ENCODE peak calls at places on chromosomes 3 and 15, in six cellular contexts. One of them, this sample, is unnamed.
A peak's percentile ranks its signal among the peaks of the same experiment; 100 is the strongest.

GRCh38 chr15:32670624-32671022 is 29.1 kb downstream of the SCG5 start:
- DNase-seq in IMR-90: no peak
- DNase-seq in ovary: no peak
- DNase-seq in foreskin fibroblast: peak; percentile 59
- DNase-seq in MM.1S: no peak
- DNase-seq in neural crest cell: no peak
- DNase-seq in this sample: no peak

GRCh38 chr3:16533928-16534913 is 20.7 kb upstream of the RFTN1 start:
- DNase-seq in IMR-90: no peak
- DNase-seq in ovary: no peak
- DNase-seq in foreskin fibroblast: peak; percentile 28
- DNase-seq in MM.1S: no peak
- DNase-seq in neural crest cell: no peak
- DNase-seq in this sample: no peak

GRCh38 chr3:12508316-12508715 is 24.0 kb downstream of the TSEN2 start:
- DNase-seq in IMR-90: peak; percentile 100
- DNase-seq in ovary: peak; percentile 78
- DNase-seq in foreskin fibroblast: peak; percentile 99
- DNase-seq in MM.1S: no peak
- DNase-seq in neural crest cell: no peak
- DNase-seq in this sample: no peak

GRCh38 chr3:192917508-192918274 is at the start of gene MB21D2:
- DNase-seq in IMR-90: peak; percentile 80
- DNase-seq in ovary: peak; percentile 83
- DNase-seq in foreskin fibroblast: peak; percentile 93
- DNase-seq in MM.1S: peak; percentile 85
- DNase-seq in neural crest cell: peak; percentile 62
- DNase-seq in this sample: no peak

GRCh38 chr3:112302061-112302830 is 8.2 kb upstream of the SLC9C1 start:
- DNase-seq in IMR-90: peak; percentile 47
- DNase-seq in ovary: no peak
- DNase-seq in foreskin fibroblast: peak; percentile 6
- DNase-seq in MM.1S: no peak
- DNase-seq in neural crest cell: peak; percentile 26
- DNase-seq in this sample: no peak

GRCh38 chr3:158649791-158650190 is 5.5 kb downstream of the GFM1 start:
- DNase-seq in IMR-90: no peak
- DNase-seq in ovary: no peak
- DNase-seq in foreskin fibroblast: no peak
- DNase-seq in MM.1S: no peak
- DNase-seq in neural crest cell: no peak
- DNase-seq in this sample: no peak

GRCh38 chr15:62988701-62989100 is 53.8 kb upstream of the TPM1 start:
- DNase-seq in IMR-90: no peak
- DNase-seq in ovary: no peak
- DNase-seq in foreskin fibroblast: no peak
- DNase-seq in MM.1S: no peak
- DNase-seq in neural crest cell: no peak
- DNase-seq in this sample: no peak

GRCh38 chr3:25849641-25850040 is 59.8 kb downstream of the OXSM start:
- DNase-seq in IMR-90: peak; percentile 57
- DNase-seq in ovary: no peak
- DNase-seq in foreskin fibroblast: peak; percentile 59
- DNase-seq in MM.1S: no peak
- DNase-seq in neural crest cell: no peak
- DNase-seq in this sample: no peak

GRCh38 chr15:93030430-93031102 is 58.4 kb downstream of the RGMA start:
- DNase-seq in IMR-90: peak; percentile 47
- DNase-seq in ovary: peak; percentile 85
- DNase-seq in foreskin fibroblast: peak; percentile 83
- DNase-seq in MM.1S: peak; percentile 48
- DNase-seq in neural crest cell: peak; percentile 79
- DNase-seq in this sample: peak; percentile 65

GRCh38 chr3:41037651-41038334 is 161.5 kb upstream of the CTNNB1 start:
- DNase-seq in IMR-90: no peak
- DNase-seq in ovary: no peak
- DNase-seq in foreskin fibroblast: no peak
- DNase-seq in MM.1S: peak; percentile 6
- DNase-seq in neural crest cell: no peak
- DNase-seq in this sample: no peak

GRCh38 chr3:101902041-101902440 is 52.7 kb downstream of the NFKBIZ start:
- DNase-seq in IMR-90: peak; percentile 99
- DNase-seq in ovary: no peak
- DNase-seq in foreskin fibroblast: peak; percentile 96
- DNase-seq in MM.1S: no peak
- DNase-seq in neural crest cell: no peak
- DNase-seq in this sample: no peak

GRCh38 chr3:64082411-64082810 is 59.1 kb upstream of the PSMD6 start:
- DNase-seq in IMR-90: peak; percentile 33
- DNase-seq in ovary: no peak
- DNase-seq in foreskin fibroblast: peak; percentile 48
- DNase-seq in MM.1S: no peak
- DNase-seq in neural crest cell: no peak
- DNase-seq in this sample: no peak

GRCh38 chr15:65970937-65971740 is 101.8 kb downstream of the RAB11A start:
- DNase-seq in IMR-90: peak; percentile 2
- DNase-seq in ovary: no peak
- DNase-seq in foreskin fibroblast: peak; percentile 20
- DNase-seq in MM.1S: no peak
- DNase-seq in neural crest cell: no peak
- DNase-seq in this sample: no peak

GRCh38 chr15:63030101-63030528 is 12.4 kb upstream of the TPM1 start:
- DNase-seq in IMR-90: peak; percentile 63
- DNase-seq in ovary: peak; percentile 33
- DNase-seq in foreskin fibroblast: peak; percentile 58
- DNase-seq in MM.1S: no peak
- DNase-seq in neural crest cell: no peak
- DNase-seq in this sample: no peak

GRCh38 chr15:31758126-31758525 is 272.2 kb upstream of the CHRNA7 start:
- DNase-seq in IMR-90: peak; percentile 2
- DNase-seq in ovary: no peak
- DNase-seq in foreskin fibroblast: peak; percentile 2
- DNase-seq in MM.1S: peak; percentile 95
- DNase-seq in neural crest cell: no peak
- DNase-seq in this sample: no peak

GRCh38 chr3:179666436-179667035 is 13.7 kb downstream of the USP13 start:
- DNase-seq in IMR-90: no peak
- DNase-seq in ovary: peak; percentile 38
- DNase-seq in foreskin fibroblast: peak; percentile 56
- DNase-seq in MM.1S: no peak
- DNase-seq in neural crest cell: no peak
- DNase-seq in this sample: no peak

GRCh38 chr3:9955611-9956352 is 3.6 kb upstream of the PRRT3 start:
- DNase-seq in IMR-90: no peak
- DNase-seq in ovary: no peak
- DNase-seq in foreskin fibroblast: peak; percentile 52
- DNase-seq in MM.1S: no peak
- DNase-seq in neural crest cell: no peak
- DNase-seq in this sample: no peak

GRCh38 chr15:67133026-67133425 is 67.6 kb downstream of the SMAD3 start:
- DNase-seq in IMR-90: no peak
- DNase-seq in ovary: no peak
- DNase-seq in foreskin fibroblast: no peak
- DNase-seq in MM.1S: no peak
- DNase-seq in neural crest cell: no peak
- DNase-seq in this sample: no peak

GRCh38 chr15:63090502-63091286 is 31.0 kb upstream of the LACTB start:
- DNase-seq in IMR-90: no peak
- DNase-seq in ovary: no peak
- DNase-seq in foreskin fibroblast: no peak
- DNase-seq in MM.1S: no peak
- DNase-seq in neural crest cell: no peak
- DNase-seq in this sample: no peak

GRCh38 chr3:184642623-184643308 is 69.1 kb downstream of the MAGEF1 start:
- DNase-seq in IMR-90: no peak
- DNase-seq in ovary: no peak
- DNase-seq in foreskin fibroblast: no peak
- DNase-seq in MM.1S: no peak
- DNase-seq in neural crest cell: no peak
- DNase-seq in this sample: no peak

GRCh38 chr3:113274425-113274824 is 63.1 kb downstream of the BOC start:
- DNase-seq in IMR-90: no peak
- DNase-seq in ovary: peak; percentile 19
- DNase-seq in foreskin fibroblast: no peak
- DNase-seq in MM.1S: no peak
- DNase-seq in neural crest cell: no peak
- DNase-seq in this sample: no peak

GRCh38 chr3:47578691-47579632 is at the start of gene CSPG5:
- DNase-seq in IMR-90: no peak
- DNase-seq in ovary: no peak
- DNase-seq in foreskin fibroblast: peak; percentile 34
- DNase-seq in MM.1S: peak; percentile 4
- DNase-seq in neural crest cell: peak; percentile 45
- DNase-seq in this sample: peak; percentile 28

GRCh38 chr3:148911173-148911572 is 46.1 kb downstream of the CPA3 start:
- DNase-seq in IMR-90: no peak
- DNase-seq in ovary: no peak
- DNase-seq in foreskin fibroblast: no peak
- DNase-seq in MM.1S: no peak
- DNase-seq in neural crest cell: no peak
- DNase-seq in this sample: no peak

GRCh38 chr15:85959573-85959972 is 120.1 kb upstream of the AGBL1 start:
- DNase-seq in IMR-90: no peak
- DNase-seq in ovary: no peak
- DNase-seq in foreskin fibroblast: no peak
- DNase-seq in MM.1S: no peak
- DNase-seq in neural crest cell: no peak
- DNase-seq in this sample: no peak

GRCh38 chr3:34016925-34017592 is 218.6 kb downstream of the PDCD6IP start:
- DNase-seq in IMR-90: no peak
- DNase-seq in ovary: no peak
- DNase-seq in foreskin fibroblast: no peak
- DNase-seq in MM.1S: peak; percentile 59
- DNase-seq in neural crest cell: no peak
- DNase-seq in this sample: peak; percentile 18

GRCh38 chr3:63950698-63951097 is 38.5 kb upstream of the SCAANT1 start:
- DNase-seq in IMR-90: no peak
- DNase-seq in ovary: no peak
- DNase-seq in foreskin fibroblast: no peak
- DNase-seq in MM.1S: no peak
- DNase-seq in neural crest cell: no peak
- DNase-seq in this sample: no peak

GRCh38 chr3:47266709-47267489 is 15.7 kb downstream of the KIF9 start:
- DNase-seq in IMR-90: peak; percentile 96
- DNase-seq in ovary: peak; percentile 77
- DNase-seq in foreskin fibroblast: peak; percentile 97
- DNase-seq in MM.1S: peak; percentile 75
- DNase-seq in neural crest cell: no peak
- DNase-seq in this sample: no peak

GRCh38 chr3:25973111-25973510 is 183.2 kb downstream of the OXSM start:
- DNase-seq in IMR-90: no peak
- DNase-seq in ovary: no peak
- DNase-seq in foreskin fibroblast: no peak
- DNase-seq in MM.1S: no peak
- DNase-seq in neural crest cell: no peak
- DNase-seq in this sample: no peak

GRCh38 chr15:71575474-71576045 is 234.8 kb upstream of the NR2E3 start:
- DNase-seq in IMR-90: no peak
- DNase-seq in ovary: no peak
- DNase-seq in foreskin fibroblast: no peak
- DNase-seq in MM.1S: peak; percentile 11
- DNase-seq in neural crest cell: no peak
- DNase-seq in this sample: no peak
- TF ChIP-seq CTCF in IMR-90: peak; percentile 56
- TF ChIP-seq CTCF in ovary: no peak
- TF ChIP-seq CTCF in foreskin fibroblast: peak; percentile 53
- TF ChIP-seq CTCF in MM.1S: peak; percentile 52
- TF ChIP-seq CTCF in neural crest cell: peak; percentile 62
- TF ChIP-seq CTCF in this sample: no peak

DNA sequence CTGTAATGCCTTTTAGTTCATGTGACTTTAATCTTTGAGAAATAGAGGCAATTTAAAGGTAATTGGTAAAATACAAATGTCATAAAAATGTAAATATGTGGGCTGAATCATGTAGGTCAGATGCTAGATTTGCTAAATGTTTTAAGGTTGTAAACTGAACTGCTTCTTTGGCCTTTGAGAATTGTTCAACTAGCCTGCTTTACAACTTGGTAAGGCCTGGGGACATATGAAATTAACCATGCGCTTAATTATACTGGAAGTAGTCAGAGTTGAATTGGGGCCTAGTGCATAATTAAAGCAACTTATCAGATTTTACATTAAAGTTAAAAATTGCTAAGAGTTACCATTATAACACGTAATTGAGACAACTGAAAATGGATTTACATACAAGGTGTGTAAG is 21.0 kb upstream of the TMEM45A start:
- DNase-seq in IMR-90: no peak
- DNase-seq in ovary: no peak
- DNase-seq in foreskin fibroblast: no peak
- DNase-seq in MM.1S: no peak
- DNase-seq in neural crest cell: no peak
- DNase-seq in this sample: no peak
- TF ChIP-seq CTCF in IMR-90: no peak
- TF ChIP-seq CTCF in ovary: no peak
- TF ChIP-seq CTCF in foreskin fibroblast: no peak
- TF ChIP-seq CTCF in MM.1S: no peak
- TF ChIP-seq CTCF in neural crest cell: no peak
- TF ChIP-seq CTCF in this sample: no peak

GRCh38 chr15:27714675-27715074 is 384.4 kb downstream of the OCA2 start:
- DNase-seq in IMR-90: no peak
- DNase-seq in ovary: no peak
- DNase-seq in foreskin fibroblast: no peak
- DNase-seq in MM.1S: no peak
- DNase-seq in neural crest cell: no peak
- DNase-seq in this sample: no peak
- TF ChIP-seq CTCF in IMR-90: no peak
- TF ChIP-seq CTCF in ovary: no peak
- TF ChIP-seq CTCF in foreskin fibroblast: no peak
- TF ChIP-seq CTCF in MM.1S: no peak
- TF ChIP-seq CTCF in neural crest cell: no peak
- TF ChIP-seq CTCF in this sample: no peak

DNA sequence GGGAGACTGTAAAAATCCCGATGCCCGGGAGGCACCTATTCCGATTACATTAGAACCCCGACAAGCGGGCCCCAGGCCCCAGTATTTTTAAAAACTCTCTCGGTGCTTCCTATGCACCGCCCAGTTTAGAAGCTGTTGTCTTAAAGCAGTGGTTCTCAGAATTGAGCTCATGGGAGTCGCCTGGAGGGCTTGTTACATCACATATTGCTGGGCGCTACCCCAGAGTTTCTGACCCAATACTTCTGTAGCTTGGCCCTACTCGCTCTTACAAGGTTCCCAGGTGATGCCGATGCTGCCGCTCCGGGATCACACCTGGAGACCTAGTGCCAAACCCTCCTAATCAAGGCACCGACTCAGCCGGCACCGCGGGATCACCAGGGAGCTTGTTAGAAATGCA is 35.2 kb downstream of the CPN2 start:
- DNase-seq in IMR-90: no peak
- DNase-seq in ovary: peak; percentile 61
- DNase-seq in foreskin fibroblast: no peak
- DNase-seq in MM.1S: no peak
- DNase-seq in neural crest cell: no peak
- DNase-seq in this sample: no peak
- TF ChIP-seq CTCF in IMR-90: no peak
- TF ChIP-seq CTCF in ovary: no peak
- TF ChIP-seq CTCF in foreskin fibroblast: no peak
- TF ChIP-seq CTCF in MM.1S: no peak
- TF ChIP-seq CTCF in neural crest cell: peak; percentile 22
- TF ChIP-seq CTCF in this sample: peak; percentile 42

This sample was measured in natural killer cell.